ENCODE peak calls at places on chromosomes 16 and 17, in five cellular contexts. One of them, this sample, is unnamed.

GRCh38 chr16:30581462-30581861 is 4.0 kb downstream of the ZNF785 start:
- DNase-seq in sigmoid colon: no peak
- DNase-seq in AG09309: no peak
- DNase-seq in fibroblast of lung: no peak
- DNase-seq in AG04449: no peak
- DNase-seq in this sample: no peak

GRCh38 chr16:75070055-75070841 is 46.3 kb downstream of the LDHD start:
- DNase-seq in AG09309: no peak
- DNase-seq in sigmoid colon: peak
- DNase-seq in fibroblast of lung: peak
- DNase-seq in AG04449: no peak
- DNase-seq in this sample: no peak

GRCh38 chr17:38324141-38324540 is 19.6 kb downstream of the GPR179 start:
- DNase-seq in AG09309: no peak
- DNase-seq in AG04449: no peak
- DNase-seq in fibroblast of lung: peak
- DNase-seq in sigmoid colon: no peak
- DNase-seq in this sample: no peak

GRCh38 chr16:8675183-8676159 is 1.1 kb downstream of the ABAT start:
- DNase-seq in fibroblast of lung: no peak
- DNase-seq in AG09309: no peak
- DNase-seq in AG04449: no peak
- DNase-seq in sigmoid colon: peak
- DNase-seq in this sample: peak

GRCh38 chr16:87844374-87844733 is 25.0 kb downstream of the SLC7A5 start:
- DNase-seq in sigmoid colon: no peak
- DNase-seq in AG04449: no peak
- DNase-seq in fibroblast of lung: peak
- DNase-seq in AG09309: no peak
- DNase-seq in this sample: no peak

GRCh38 chr17:33968350-33969044 is 286.6 kb upstream of the CCL2 start:
- DNase-seq in AG04449: no peak
- DNase-seq in fibroblast of lung: no peak
- DNase-seq in sigmoid colon: no peak
- DNase-seq in AG09309: no peak
- DNase-seq in this sample: no peak

GRCh38 chr17:5915337-5915736 is 154.8 kb upstream of the WSCD1 start:
- DNase-seq in AG04449: no peak
- DNase-seq in fibroblast of lung: no peak
- DNase-seq in AG09309: no peak
- DNase-seq in sigmoid colon: no peak
- DNase-seq in this sample: no peak

GRCh38 chr16:84413605-84414004 is 45.3 kb downstream of the ATP2C2 start:
- DNase-seq in sigmoid colon: no peak
- DNase-seq in fibroblast of lung: no peak
- DNase-seq in AG09309: no peak
- DNase-seq in AG04449: no peak
- DNase-seq in this sample: no peak

GRCh38 chr16:57147381-57148191 is 38.3 kb downstream of the PSME3IP1 start:
- DNase-seq in fibroblast of lung: no peak
- DNase-seq in AG09309: peak
- DNase-seq in sigmoid colon: peak
- DNase-seq in AG04449: no peak
- DNase-seq in this sample: peak

GRCh38 chr17:60167095-60167741 is 17.4 kb downstream of the CA4 start:
- DNase-seq in fibroblast of lung: no peak
- DNase-seq in AG09309: no peak
- DNase-seq in AG04449: no peak
- DNase-seq in sigmoid colon: no peak
- DNase-seq in this sample: no peak

GRCh38 chr17:42868338-42868737 is 17.3 kb downstream of the AOC3 start:
- DNase-seq in sigmoid colon: no peak
- DNase-seq in AG04449: no peak
- DNase-seq in fibroblast of lung: no peak
- DNase-seq in AG09309: no peak
- DNase-seq in this sample: no peak

GRCh38 chr16:22428654-22429053 is 54.2 kb upstream of the CDR2 start:
- DNase-seq in fibroblast of lung: no peak
- DNase-seq in sigmoid colon: no peak
- DNase-seq in AG09309: no peak
- DNase-seq in AG04449: no peak
- DNase-seq in this sample: no peak

GRCh38 chr16:28108590-28109247 is 45.2 kb upstream of the GSG1L start:
- DNase-seq in fibroblast of lung: no peak
- DNase-seq in AG04449: no peak
- DNase-seq in AG09309: no peak
- DNase-seq in sigmoid colon: no peak
- DNase-seq in this sample: no peak

GRCh38 chr17:83181991-83182619 is 102.7 kb downstream of the METRNL start:
- DNase-seq in fibroblast of lung: no peak
- DNase-seq in sigmoid colon: peak
- DNase-seq in AG09309: no peak
- DNase-seq in AG04449: no peak
- DNase-seq in this sample: no peak

GRCh38 chr16:71303938-71304337 is 14.7 kb upstream of the CMTR2 start:
- DNase-seq in fibroblast of lung: no peak
- DNase-seq in sigmoid colon: no peak
- DNase-seq in AG04449: no peak
- DNase-seq in AG09309: no peak
- DNase-seq in this sample: peak

GRCh38 chr17:42277342-42277712 is 1.1 kb upstream of the STAT5B start:
- DNase-seq in AG09309: no peak
- DNase-seq in AG04449: no peak
- DNase-seq in fibroblast of lung: no peak
- DNase-seq in sigmoid colon: no peak
- DNase-seq in this sample: no peak

GRCh38 chr16:10992797-10993196 is 48.4 kb downstream of the CLEC16A start:
- DNase-seq in AG09309: no peak
- DNase-seq in sigmoid colon: no peak
- DNase-seq in AG04449: peak
- DNase-seq in fibroblast of lung: peak
- DNase-seq in this sample: peak

GRCh38 chr17:9839433-9839832 is 13.7 kb downstream of the GLP2R start:
- DNase-seq in fibroblast of lung: no peak
- DNase-seq in sigmoid colon: no peak
- DNase-seq in AG04449: no peak
- DNase-seq in AG09309: no peak
- DNase-seq in this sample: no peak

GRCh38 chr17:47738178-47738577 is 5.1 kb downstream of the TBX21 start:
- DNase-seq in sigmoid colon: peak
- DNase-seq in AG04449: no peak
- DNase-seq in AG09309: no peak
- DNase-seq in fibroblast of lung: no peak
- DNase-seq in this sample: no peak

GRCh38 chr16:27204232-27204915 is 1.0 kb downstream of the KDM8 start:
- DNase-seq in AG04449: no peak
- DNase-seq in AG09309: no peak
- DNase-seq in sigmoid colon: no peak
- DNase-seq in fibroblast of lung: no peak
- DNase-seq in this sample: no peak

GRCh38 chr16:57029161-57030160 is 40.1 kb downstream of the NLRC5 start:
- DNase-seq in fibroblast of lung: no peak
- DNase-seq in AG04449: no peak
- DNase-seq in AG09309: no peak
- DNase-seq in sigmoid colon: no peak
- DNase-seq in this sample: peak

GRCh38 chr17:58402679-58403078 is 14.7 kb downstream of the RNF43 start:
- DNase-seq in sigmoid colon: no peak
- DNase-seq in AG04449: no peak
- DNase-seq in fibroblast of lung: no peak
- DNase-seq in AG09309: no peak
- DNase-seq in this sample: peak

GRCh38 chr17:3710951-3711383 is 12.7 kb upstream of the HASPIN start:
- DNase-seq in fibroblast of lung: peak
- DNase-seq in sigmoid colon: no peak
- DNase-seq in AG09309: no peak
- DNase-seq in AG04449: no peak
- DNase-seq in this sample: peak

GRCh38 chr17:78237403-78238012 is 6.1 kb downstream of the TMEM235 start:
- DNase-seq in AG04449: no peak
- DNase-seq in sigmoid colon: no peak
- DNase-seq in fibroblast of lung: peak
- DNase-seq in AG09309: no peak
- DNase-seq in this sample: no peak

GRCh38 chr16:52298769-52299168 is 248.2 kb downstream of the TOX3 start:
- DNase-seq in sigmoid colon: no peak
- DNase-seq in AG04449: no peak
- DNase-seq in AG09309: no peak
- DNase-seq in fibroblast of lung: no peak
- DNase-seq in this sample: no peak

GRCh38 chr16:10266809-10267208 is 84.6 kb upstream of the GRIN2A start:
- DNase-seq in AG04449: no peak
- DNase-seq in AG09309: no peak
- DNase-seq in sigmoid colon: no peak
- DNase-seq in fibroblast of lung: no peak
- DNase-seq in this sample: no peak

GRCh38 chr16:72098936-72099335 is 5.3 kb downstream of the DHX38 start:
- DNase-seq in fibroblast of lung: no peak
- DNase-seq in sigmoid colon: no peak
- DNase-seq in AG04449: no peak
- DNase-seq in AG09309: no peak
- DNase-seq in this sample: no peak

DNA sequence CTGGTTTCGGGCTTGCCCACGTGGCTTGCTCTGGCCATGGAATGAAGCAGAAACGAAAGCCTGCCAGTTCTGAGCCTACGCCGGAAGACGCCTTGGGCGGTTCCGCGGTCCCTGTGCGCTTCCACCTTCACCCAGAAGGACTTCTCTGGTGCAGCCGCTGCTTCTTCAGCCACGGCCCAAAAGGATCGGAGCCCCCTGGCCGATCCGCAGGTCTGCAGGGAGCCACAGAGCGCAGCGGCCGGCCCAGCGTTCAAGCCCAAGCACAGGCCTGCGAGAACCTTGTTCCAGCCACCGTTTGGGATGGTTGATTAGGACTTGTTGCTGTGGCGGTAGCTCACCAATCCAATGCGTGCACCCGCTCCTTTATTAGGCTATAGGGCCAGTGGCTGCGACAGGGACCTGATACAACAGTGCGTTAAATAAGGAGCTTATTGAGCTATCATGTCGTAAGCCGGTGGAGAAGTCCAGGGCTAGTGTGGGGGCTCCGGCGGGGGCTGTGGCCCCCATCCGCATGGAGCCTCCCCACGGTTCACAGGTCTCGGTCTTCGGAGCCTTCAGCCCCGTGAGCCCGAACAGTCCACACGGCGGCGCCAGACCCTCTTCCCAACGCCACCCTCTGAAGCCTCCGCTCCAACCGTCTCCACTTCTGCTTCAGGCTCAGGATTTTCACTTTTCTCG is 10.2 kb upstream of the MPP2 start:
- DNase-seq in sigmoid colon: no peak
- DNase-seq in fibroblast of lung: peak
- DNase-seq in AG04449: no peak
- DNase-seq in AG09309: no peak
- DNase-seq in this sample: peak
- TF ChIP-seq CTCF in sigmoid colon: peak
- TF ChIP-seq CTCF in fibroblast of lung: peak
- TF ChIP-seq CTCF in AG04449: peak
- TF ChIP-seq CTCF in AG09309: peak
- TF ChIP-seq CTCF in this sample: peak

GRCh38 chr16:48332978-48333377 is 52.2 kb downstream of the SIAH1 start:
- DNase-seq in sigmoid colon: no peak
- DNase-seq in AG04449: no peak
- DNase-seq in fibroblast of lung: no peak
- DNase-seq in AG09309: no peak
- DNase-seq in this sample: no peak

GRCh38 chr16:48330847-48331204 is 54.4 kb downstream of the SIAH1 start:
- DNase-seq in AG09309: no peak
- DNase-seq in AG04449: no peak
- DNase-seq in sigmoid colon: no peak
- DNase-seq in fibroblast of lung: no peak
- DNase-seq in this sample: no peak

GRCh38 chr16:48330133-48330846 is 54.9 kb downstream of the SIAH1 start:
- DNase-seq in sigmoid colon: no peak
- DNase-seq in AG09309: no peak
- DNase-seq in AG04449: no peak
- DNase-seq in fibroblast of lung: peak
- DNase-seq in this sample: peak

GRCh38 chr16:48335961-48336360 is 49.3 kb downstream of the SIAH1 start:
- DNase-seq in sigmoid colon: no peak
- DNase-seq in AG04449: peak
- DNase-seq in AG09309: no peak
- DNase-seq in fibroblast of lung: peak
- DNase-seq in this sample: no peak

DNA sequence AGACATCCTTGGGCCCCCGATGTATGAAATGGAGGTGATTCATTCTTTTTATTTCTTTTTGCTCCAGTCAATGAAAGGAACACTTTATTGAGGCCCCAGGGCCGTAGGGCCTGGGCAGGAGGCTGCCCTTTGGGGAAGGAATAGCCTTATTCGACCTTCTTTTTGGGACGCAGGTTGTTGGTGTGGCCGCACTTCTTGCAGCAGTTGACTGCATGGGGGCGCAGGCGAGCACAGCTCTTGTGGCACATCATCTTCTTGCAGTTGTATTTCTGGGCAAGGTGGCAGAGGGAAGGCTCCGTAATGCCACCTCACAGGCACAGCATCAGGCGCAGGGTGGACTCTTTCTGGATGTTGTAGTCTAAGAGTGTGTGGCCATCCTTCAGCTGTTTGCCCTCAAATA is 50.9 kb downstream of the SIAH1 start:
- DNase-seq in fibroblast of lung: no peak
- DNase-seq in AG09309: no peak
- DNase-seq in AG04449: no peak
- DNase-seq in sigmoid colon: no peak
- DNase-seq in this sample: no peak
- TF ChIP-seq CTCF in fibroblast of lung: no peak
- TF ChIP-seq CTCF in AG09309: no peak
- TF ChIP-seq CTCF in AG04449: no peak
- TF ChIP-seq CTCF in sigmoid colon: no peak
- TF ChIP-seq CTCF in this sample: no peak

GRCh38 chr17:56624947-56625346 is 31.4 kb downstream of the NOG start:
- DNase-seq in AG04449: no peak
- DNase-seq in AG09309: no peak
- DNase-seq in fibroblast of lung: no peak
- DNase-seq in sigmoid colon: no peak
- DNase-seq in this sample: no peak

GRCh38 chr17:56630202-56630601 is 36.7 kb downstream of the NOG start:
- DNase-seq in AG04449: no peak
- DNase-seq in sigmoid colon: no peak
- DNase-seq in fibroblast of lung: no peak
- DNase-seq in AG09309: no peak
- DNase-seq in this sample: no peak

GRCh38 chr17:56624315-56624714 is 30.8 kb downstream of the NOG start:
- DNase-seq in sigmoid colon: no peak
- DNase-seq in AG09309: no peak
- DNase-seq in fibroblast of lung: no peak
- DNase-seq in AG04449: no peak
- DNase-seq in this sample: no peak

GRCh38 chr17:56633681-56634080 is 40.2 kb downstream of the NOG start:
- DNase-seq in AG04449: no peak
- DNase-seq in sigmoid colon: peak
- DNase-seq in AG09309: no peak
- DNase-seq in fibroblast of lung: no peak
- DNase-seq in this sample: no peak

GRCh38 chr17:56629450-56630187 is 36.1 kb downstream of the NOG start:
- DNase-seq in fibroblast of lung: peak
- DNase-seq in sigmoid colon: no peak
- DNase-seq in AG04449: no peak
- DNase-seq in AG09309: no peak
- DNase-seq in this sample: peak
- TF ChIP-seq CTCF in fibroblast of lung: peak
- TF ChIP-seq CTCF in sigmoid colon: no peak
- TF ChIP-seq CTCF in AG04449: peak
- TF ChIP-seq CTCF in AG09309: peak
- TF ChIP-seq CTCF in this sample: peak

GRCh38 chr16:2056681-2057407 is 9.1 kb downstream of the TSC2 start:
- DNase-seq in AG09309: no peak
- DNase-seq in sigmoid colon: no peak
- DNase-seq in AG04449: no peak
- DNase-seq in fibroblast of lung: no peak
- DNase-seq in this sample: peak
- TF ChIP-seq CTCF in AG09309: peak
- TF ChIP-seq CTCF in sigmoid colon: no peak
- TF ChIP-seq CTCF in AG04449: no peak
- TF ChIP-seq CTCF in fibroblast of lung: peak
- TF ChIP-seq CTCF in this sample: peak